ENCODE peak calls at places on chromosome 21, in five cellular contexts. One of them, this sample, is unnamed.

GRCh38 chr21:45538381-45539045 is 3.7 kb downstream of the SLC19A1 start:
- DNase-seq in A549: no peak
- DNase-seq in choroid plexus epithelial cell: no peak
- DNase-seq in astrocyte of the cerebellum: no peak
- DNase-seq in lower leg skin: peak; percentile 82
- DNase-seq in this sample: no peak

GRCh38 chr21:36698160-36699025 is 522 bp upstream of the SIM2 start:
- DNase-seq in astrocyte of the cerebellum: no peak
- DNase-seq in choroid plexus epithelial cell: no peak
- DNase-seq in A549: peak; percentile 62
- DNase-seq in lower leg skin: no peak
- DNase-seq in this sample: no peak

GRCh38 chr21:28436286-28436932 is 556.3 kb downstream of the LTN1 start:
- DNase-seq in lower leg skin: no peak
- DNase-seq in choroid plexus epithelial cell: no peak
- DNase-seq in astrocyte of the cerebellum: peak; percentile 33
- DNase-seq in A549: no peak
- DNase-seq in this sample: no peak

GRCh38 chr21:31108969-31109368 is 70.7 kb upstream of the KRTAP19-8 start:
- DNase-seq in astrocyte of the cerebellum: no peak
- DNase-seq in lower leg skin: no peak
- DNase-seq in A549: no peak
- DNase-seq in choroid plexus epithelial cell: peak; percentile 57
- DNase-seq in this sample: no peak

GRCh38 chr21:27047331-27048314 is 80.7 kb upstream of the ADAMTS5 start:
- DNase-seq in A549: no peak
- DNase-seq in lower leg skin: no peak
- DNase-seq in astrocyte of the cerebellum: no peak
- DNase-seq in choroid plexus epithelial cell: peak; percentile 60
- DNase-seq in this sample: no peak

GRCh38 chr21:44887807-44888580 is 14.5 kb upstream of the PTTG1IP start:
- DNase-seq in lower leg skin: no peak
- DNase-seq in A549: no peak
- DNase-seq in astrocyte of the cerebellum: no peak
- DNase-seq in choroid plexus epithelial cell: no peak
- DNase-seq in this sample: no peak

GRCh38 chr21:35147439-35147838 is 98.3 kb upstream of the RUNX1 start:
- DNase-seq in lower leg skin: no peak
- DNase-seq in astrocyte of the cerebellum: no peak
- DNase-seq in choroid plexus epithelial cell: no peak
- DNase-seq in A549: no peak
- DNase-seq in this sample: no peak

GRCh38 chr21:34345091-34345871 is 18.5 kb upstream of the KCNE2 start:
- DNase-seq in lower leg skin: peak; percentile 82
- DNase-seq in choroid plexus epithelial cell: peak; percentile 74
- DNase-seq in A549: no peak
- DNase-seq in astrocyte of the cerebellum: no peak
- DNase-seq in this sample: no peak

GRCh38 chr21:45699251-45699942 is 55.9 kb downstream of the PCBP3 start:
- DNase-seq in A549: no peak
- DNase-seq in choroid plexus epithelial cell: no peak
- DNase-seq in lower leg skin: no peak
- DNase-seq in astrocyte of the cerebellum: no peak
- DNase-seq in this sample: no peak

GRCh38 chr21:31914472-31914871 is 41.7 kb downstream of the HUNK start:
- DNase-seq in lower leg skin: peak; percentile 43
- DNase-seq in astrocyte of the cerebellum: no peak
- DNase-seq in choroid plexus epithelial cell: no peak
- DNase-seq in A549: no peak
- DNase-seq in this sample: no peak

GRCh38 chr21:37821791-37822450 is 94.3 kb downstream of the KCNJ6 start:
- DNase-seq in A549: no peak
- DNase-seq in lower leg skin: no peak
- DNase-seq in choroid plexus epithelial cell: peak; percentile 18
- DNase-seq in astrocyte of the cerebellum: no peak
- DNase-seq in this sample: no peak

GRCh38 chr21:37877171-37877570 is 39.1 kb downstream of the KCNJ6 start:
- DNase-seq in A549: no peak
- DNase-seq in astrocyte of the cerebellum: peak; percentile 13
- DNase-seq in lower leg skin: no peak
- DNase-seq in choroid plexus epithelial cell: peak; percentile 78
- DNase-seq in this sample: no peak

GRCh38 chr21:27787046-27787445 is 820.2 kb upstream of the ADAMTS5 start:
- DNase-seq in choroid plexus epithelial cell: peak; percentile 49
- DNase-seq in A549: no peak
- DNase-seq in lower leg skin: no peak
- DNase-seq in astrocyte of the cerebellum: no peak
- DNase-seq in this sample: no peak

GRCh38 chr21:34560609-34561008 is 48.6 kb upstream of the KCNE1 start:
- DNase-seq in astrocyte of the cerebellum: no peak
- DNase-seq in choroid plexus epithelial cell: no peak
- DNase-seq in A549: no peak
- DNase-seq in lower leg skin: no peak
- DNase-seq in this sample: no peak

GRCh38 chr21:35606136-35606535 is 454.2 kb downstream of the SETD4 start:
- DNase-seq in astrocyte of the cerebellum: no peak
- DNase-seq in choroid plexus epithelial cell: no peak
- DNase-seq in lower leg skin: no peak
- DNase-seq in A549: no peak
- DNase-seq in this sample: no peak

GRCh38 chr21:41170442-41170841 is 2.5 kb downstream of the BACE2 start:
- DNase-seq in choroid plexus epithelial cell: peak; percentile 35
- DNase-seq in astrocyte of the cerebellum: no peak
- DNase-seq in lower leg skin: peak; percentile 86
- DNase-seq in A549: peak; percentile 56
- DNase-seq in this sample: no peak

GRCh38 chr21:29175408-29176147 is 45.1 kb downstream of the MAP3K7CL start:
- DNase-seq in A549: peak; percentile 66
- DNase-seq in lower leg skin: no peak
- DNase-seq in astrocyte of the cerebellum: no peak
- DNase-seq in choroid plexus epithelial cell: peak; percentile 95
- DNase-seq in this sample: no peak

GRCh38 chr21:34606051-34606450 is 8.9 kb downstream of the RCAN1 start:
- DNase-seq in lower leg skin: no peak
- DNase-seq in astrocyte of the cerebellum: no peak
- DNase-seq in choroid plexus epithelial cell: no peak
- DNase-seq in A549: no peak
- DNase-seq in this sample: peak; percentile 42

GRCh38 chr21:26007911-26008579 is 162.5 kb downstream of the APP start:
- DNase-seq in astrocyte of the cerebellum: no peak
- DNase-seq in A549: no peak
- DNase-seq in choroid plexus epithelial cell: peak; percentile 47
- DNase-seq in lower leg skin: no peak
- DNase-seq in this sample: no peak

GRCh38 chr21:45256912-45257672 is 30.6 kb downstream of the POFUT2 start:
- DNase-seq in A549: no peak
- DNase-seq in astrocyte of the cerebellum: no peak
- DNase-seq in choroid plexus epithelial cell: peak; percentile 22
- DNase-seq in lower leg skin: peak; percentile 78
- DNase-seq in this sample: no peak

GRCh38 chr21:45417256-45417950 is 12.4 kb downstream of the COL18A1 start:
- DNase-seq in A549: no peak
- DNase-seq in choroid plexus epithelial cell: no peak
- DNase-seq in lower leg skin: no peak
- DNase-seq in astrocyte of the cerebellum: no peak
- DNase-seq in this sample: no peak

GRCh38 chr21:36080386-36080785 is 10.6 kb downstream of the CBR1 start:
- DNase-seq in A549: no peak
- DNase-seq in choroid plexus epithelial cell: no peak
- DNase-seq in astrocyte of the cerebellum: no peak
- DNase-seq in lower leg skin: no peak
- DNase-seq in this sample: no peak

GRCh38 chr21:45326169-45326833 is 38.6 kb upstream of the POFUT2 start:
- DNase-seq in astrocyte of the cerebellum: no peak
- DNase-seq in choroid plexus epithelial cell: no peak
- DNase-seq in A549: no peak
- DNase-seq in lower leg skin: no peak
- DNase-seq in this sample: peak; percentile 55

GRCh38 chr21:45078371-45078770 is 4.0 kb downstream of the ADARB1 start:
- DNase-seq in choroid plexus epithelial cell: no peak
- DNase-seq in astrocyte of the cerebellum: no peak
- DNase-seq in A549: no peak
- DNase-seq in lower leg skin: no peak
- DNase-seq in this sample: no peak

GRCh38 chr21:34336245-34336644 is 27.6 kb upstream of the KCNE2 start:
- DNase-seq in A549: no peak
- DNase-seq in choroid plexus epithelial cell: peak; percentile 32
- DNase-seq in lower leg skin: no peak
- DNase-seq in astrocyte of the cerebellum: no peak
- DNase-seq in this sample: no peak

GRCh38 chr21:46656820-46657219 is 21.3 kb downstream of the PRMT2 start:
- DNase-seq in A549: no peak
- DNase-seq in astrocyte of the cerebellum: no peak
- DNase-seq in lower leg skin: no peak
- DNase-seq in choroid plexus epithelial cell: no peak
- DNase-seq in this sample: no peak

GRCh38 chr21:39842741-39843146 is 24.5 kb upstream of the PCP4 start:
- DNase-seq in A549: no peak
- DNase-seq in choroid plexus epithelial cell: no peak
- DNase-seq in astrocyte of the cerebellum: no peak
- DNase-seq in lower leg skin: no peak
- DNase-seq in this sample: no peak

GRCh38 chr21:35663856-35664606 is 396.3 kb downstream of the SETD4 start:
- DNase-seq in astrocyte of the cerebellum: no peak
- DNase-seq in A549: no peak
- DNase-seq in lower leg skin: no peak
- DNase-seq in choroid plexus epithelial cell: no peak
- DNase-seq in this sample: no peak

GRCh38 chr21:45997495-45998275 is 16.1 kb downstream of the COL6A1 start:
- DNase-seq in choroid plexus epithelial cell: no peak
- DNase-seq in astrocyte of the cerebellum: no peak
- DNase-seq in A549: no peak
- DNase-seq in lower leg skin: peak; percentile 80
- DNase-seq in this sample: peak; percentile 30

GRCh38 chr21:29499734-29500343 is 201.1 kb downstream of the BACH1 start:
- DNase-seq in astrocyte of the cerebellum: no peak
- DNase-seq in lower leg skin: no peak
- DNase-seq in A549: peak; percentile 51
- DNase-seq in choroid plexus epithelial cell: peak; percentile 75
- DNase-seq in this sample: no peak

GRCh38 chr21:45172408-45172807 is 98.0 kb downstream of the ADARB1 start:
- DNase-seq in choroid plexus epithelial cell: no peak
- DNase-seq in astrocyte of the cerebellum: no peak
- DNase-seq in lower leg skin: no peak
- DNase-seq in A549: no peak
- DNase-seq in this sample: no peak

GRCh38 chr21:38487906-38488639 is 10.2 kb downstream of the ERG start:
- DNase-seq in A549: no peak
- DNase-seq in lower leg skin: no peak
- DNase-seq in astrocyte of the cerebellum: no peak
- DNase-seq in choroid plexus epithelial cell: no peak
- DNase-seq in this sample: no peak

GRCh38 chr21:37356710-37357109 is 9.9 kb upstream of the DYRK1A start:
- DNase-seq in astrocyte of the cerebellum: no peak
- DNase-seq in A549: no peak
- DNase-seq in choroid plexus epithelial cell: no peak
- DNase-seq in lower leg skin: no peak
- DNase-seq in this sample: no peak

GRCh38 chr21:25735895-25736597 is 1.3 kb downstream of the GABPA start:
- DNase-seq in astrocyte of the cerebellum: no peak
- DNase-seq in choroid plexus epithelial cell: peak; percentile 56
- DNase-seq in lower leg skin: no peak
- DNase-seq in A549: peak; percentile 2
- DNase-seq in this sample: no peak

GRCh38 chr21:45088729-45089128 is 14.3 kb downstream of the ADARB1 start:
- DNase-seq in choroid plexus epithelial cell: no peak
- DNase-seq in astrocyte of the cerebellum: no peak
- DNase-seq in A549: no peak
- DNase-seq in lower leg skin: no peak
- DNase-seq in this sample: no peak

GRCh38 chr21:35359076-35359475 is 310.0 kb upstream of the RUNX1 start:
- DNase-seq in A549: no peak
- DNase-seq in choroid plexus epithelial cell: peak; percentile 21
- DNase-seq in astrocyte of the cerebellum: no peak
- DNase-seq in lower leg skin: no peak
- DNase-seq in this sample: no peak

GRCh38 chr21:25970254-25970930 is 200.2 kb downstream of the APP start:
- DNase-seq in lower leg skin: no peak
- DNase-seq in A549: no peak
- DNase-seq in astrocyte of the cerebellum: no peak
- DNase-seq in choroid plexus epithelial cell: peak; percentile 23
- DNase-seq in this sample: peak; percentile 78

GRCh38 chr21:42276526-42277154 is 38.6 kb downstream of the TFF3 start:
- DNase-seq in astrocyte of the cerebellum: no peak
- DNase-seq in A549: no peak
- DNase-seq in lower leg skin: no peak
- DNase-seq in choroid plexus epithelial cell: peak; percentile 7
- DNase-seq in this sample: no peak
- TF ChIP-seq CTCF in astrocyte of the cerebellum: no peak
- TF ChIP-seq CTCF in A549: no peak
- TF ChIP-seq CTCF in lower leg skin: no peak
- TF ChIP-seq CTCF in choroid plexus epithelial cell: peak; percentile 34
- TF ChIP-seq CTCF in this sample: no peak

GRCh38 chr21:16789636-16790035 is 723.2 kb upstream of the CXADR start:
- DNase-seq in choroid plexus epithelial cell: no peak
- DNase-seq in A549: no peak
- DNase-seq in lower leg skin: no peak
- DNase-seq in astrocyte of the cerebellum: no peak
- DNase-seq in this sample: no peak

GRCh38 chr21:16794944-16795343 is 717.9 kb upstream of the CXADR start:
- DNase-seq in astrocyte of the cerebellum: peak; percentile 80
- DNase-seq in choroid plexus epithelial cell: peak; percentile 97
- DNase-seq in A549: peak; percentile 73
- DNase-seq in lower leg skin: no peak
- DNase-seq in this sample: no peak

GRCh38 chr21:16797530-16797929 is 715.3 kb upstream of the CXADR start:
- DNase-seq in A549: no peak
- DNase-seq in choroid plexus epithelial cell: no peak
- DNase-seq in lower leg skin: no peak
- DNase-seq in astrocyte of the cerebellum: no peak
- DNase-seq in this sample: no peak

GRCh38 chr21:16792155-16792554 is 720.7 kb upstream of the CXADR start:
- DNase-seq in choroid plexus epithelial cell: no peak
- DNase-seq in lower leg skin: no peak
- DNase-seq in astrocyte of the cerebellum: no peak
- DNase-seq in A549: no peak
- DNase-seq in this sample: no peak
- H3K4me3 ChIP-seq in choroid plexus epithelial cell: no peak overlapping the region
- H3K4me3 ChIP-seq in lower leg skin: no peak overlapping the region
- H3K4me3 ChIP-seq in astrocyte of the cerebellum: no peak overlapping the region
- H3K4me3 ChIP-seq in A549: no peak overlapping the region
- H3K4me3 ChIP-seq in this sample: peak overlapping the region; percentile 31

GRCh38 chr21:21232320-21232719 is 234.1 kb downstream of the NCAM2 start:
- DNase-seq in A549: no peak
- DNase-seq in astrocyte of the cerebellum: peak; percentile 53
- DNase-seq in lower leg skin: no peak
- DNase-seq in choroid plexus epithelial cell: peak; percentile 88
- DNase-seq in this sample: peak; percentile 17
- TF ChIP-seq CTCF in A549: no peak
- TF ChIP-seq CTCF in astrocyte of the cerebellum: peak; percentile 56
- TF ChIP-seq CTCF in lower leg skin: no peak
- TF ChIP-seq CTCF in choroid plexus epithelial cell: peak; percentile 74
- TF ChIP-seq CTCF in this sample: peak; percentile 54

DNA sequence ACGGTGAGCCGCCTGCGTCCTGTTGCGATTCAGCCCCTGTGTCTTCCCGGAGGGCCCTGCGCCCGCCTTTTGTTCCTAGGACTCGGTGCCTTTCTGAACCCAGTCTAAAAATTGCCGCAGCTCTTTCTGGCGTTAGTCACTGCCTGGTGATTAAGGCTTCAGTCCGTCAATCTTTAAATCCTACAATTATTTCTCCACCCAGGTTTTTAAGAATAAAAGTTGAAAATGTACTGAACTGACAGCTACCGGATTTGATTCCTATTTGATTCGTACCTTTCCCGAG is 16.2 kb upstream of the PDXK start:
- DNase-seq in A549: no peak
- DNase-seq in choroid plexus epithelial cell: no peak
- DNase-seq in astrocyte of the cerebellum: no peak
- DNase-seq in lower leg skin: no peak
- DNase-seq in this sample: no peak
- H3K4me3 ChIP-seq in A549: no peak overlapping the region
- H3K4me3 ChIP-seq in choroid plexus epithelial cell: no peak overlapping the region
- H3K4me3 ChIP-seq in astrocyte of the cerebellum: no peak overlapping the region
- H3K4me3 ChIP-seq in lower leg skin: no peak overlapping the region
- H3K4me3 ChIP-seq in this sample: peak overlapping the region; percentile 5